ENCODE peak calls at places on chromosomes 2 and 18, in ten cellular contexts. V is NT2/D1; Y is NAMALWA; S is HT-29; N is esophagus squamous epithelium; I is stimulated activated CD4-positive, alpha-beta T cell treated with anti-CD3 and anti-CD28 coated beads, Interleukin-1b, Interleukin-23, amount 100 ng/mL, for 1 hour; K is amniotic epithelial cell; L is NCI-H510A treated with DMSO at 0.1 percent for 48 hours; T is T-helper 2 cell; F is dorsolateral prefrontal cortex. B is an unnamed sample.

GRCh38 chr18:46676162-46676830 is 19.3 kb upstream of the LOXHD1 start:
- DNase-seq in L (no peak), N (no peak), F (no peak), K (no peak), S (no peak), I (no peak), V (peak), T (no peak), Y (no peak), B (no peak)

GRCh38 chr18:78625895-78626294 is 353.7 kb upstream of the SALL3 start:
- DNase-seq in K (no peak), Y (peak), I (no peak), L (no peak), V (no peak), T (no peak), N (no peak), F (no peak), S (no peak), B (no peak)

GRCh38 chr2:45009928-45010705 is 865 bp upstream of the SIX2 start:
- DNase-seq in S (no peak), N (no peak), Y (no peak), I (no peak), F (no peak), T (no peak), K (peak), V (no peak), L (peak), B (no peak)

GRCh38 chr18:63224574-63224973 is 95.0 kb downstream of the BCL2 start:
- DNase-seq in N (no peak), T (no peak), I (no peak), S (no peak), K (no peak), V (no peak), F (no peak), Y (no peak), L (no peak), B (no peak)

GRCh38 chr18:37259711-37260110 is 305.9 kb downstream of the CELF4 start:
- DNase-seq in V (no peak), Y (no peak), N (no peak), F (no peak), I (no peak), K (no peak), S (no peak), L (no peak), T (no peak), B (no peak)

GRCh38 chr2:217225596-217225995 is 365.7 kb upstream of the TNP1 start:
- DNase-seq in I (no peak), K (no peak), S (no peak), F (no peak), L (no peak), Y (no peak), T (no peak), N (no peak), V (no peak), B (no peak)

GRCh38 chr2:165698621-165698946 is 95.5 kb downstream of the GALNT3 start:
- DNase-seq in I (no peak), K (peak), N (no peak), F (peak), S (peak), Y (peak), T (no peak), L (peak), V (peak), B (peak)

GRCh38 chr18:31512203-31512764 is 14.3 kb downstream of the DSG2 start:
- DNase-seq in S (peak), N (no peak), F (no peak), V (no peak), I (no peak), K (peak), L (no peak), T (no peak), Y (no peak), B (peak)

GRCh38 chr2:235605306-235605998 is 111.6 kb downstream of the AGAP1 start:
- DNase-seq in I (no peak), T (peak), Y (no peak), K (peak), S (no peak), V (peak), L (peak), N (no peak), F (peak), B (no peak)

GRCh38 chr2:172172513-172173217 is 70.0 kb upstream of the DLX2 start:
- DNase-seq in I (peak), S (peak), F (peak), K (peak), T (peak), V (peak), Y (peak), L (peak), N (no peak), B (peak)

GRCh38 chr2:44392338-44392943 is 30.7 kb downstream of the CAMKMT start:
- DNase-seq in I (no peak), N (no peak), Y (peak), V (peak), L (peak), F (peak), T (no peak), S (peak), K (peak), B (peak)

GRCh38 chr2:37232131-37232933 is 874 bp downstream of the NDUFAF7 start:
- DNase-seq in K (peak), F (peak), S (peak), V (no peak), L (no peak), T (no peak), I (no peak), Y (no peak), N (no peak), B (peak)

GRCh38 chr2:11385847-11386246 is 41.4 kb upstream of the ROCK2 start:
- DNase-seq in T (no peak), K (no peak), V (no peak), Y (no peak), L (no peak), N (no peak), I (no peak), S (no peak), F (no peak), B (no peak)

GRCh38 chr2:74532222-74532621 is 2.5 kb downstream of the HTRA2 start:
- DNase-seq in N (no peak), I (no peak), Y (peak), F (no peak), K (peak), S (peak), V (no peak), T (peak), L (peak), B (peak)

GRCh38 chr18:70172225-70172624 is 33.3 kb downstream of the RTTN start:
- DNase-seq in N (no peak), I (no peak), K (no peak), F (no peak), Y (peak), S (no peak), L (no peak), V (no peak), T (no peak), B (no peak)

GRCh38 chr2:24011278-24012104 is 1.6 kb downstream of the MFSD2B start:
- DNase-seq in L (no peak), F (no peak), K (no peak), S (no peak), N (no peak), T (no peak), I (no peak), Y (no peak), V (no peak), B (no peak)

GRCh38 chr2:129165001-129165400 is 814.5 kb upstream of the RAB6C start:
- DNase-seq in V (no peak), N (no peak), T (no peak), S (no peak), L (no peak), F (no peak), Y (no peak), K (no peak), I (no peak), B (no peak)

B was measured in small intestine.